ENCODE peak calls at places on chromosome 14, in five cellular contexts. C, W, K, E and D are unnamed samples. For H3K27me3, the result is how much of the 10 kb centered on the place peaks cover.

GRCh38 chr14:24285351-24285750 is 14.0 kb upstream of the RABGGTA start:
- DNase-seq in W (no peak), C (no peak), E (no peak), K (no peak), D (no peak)

GRCh38 chr14:73795974-73796373 is 55.7 kb upstream of the PTGR2 start:
- DNase-seq in W (no peak), E (no peak), K (no peak), C (no peak), D (peak)

GRCh38 chr14:26204954-26205479 is 392.8 kb downstream of the NOVA1 start:
- DNase-seq in E (peak), W (no peak), K (peak), C (peak), D (peak)

GRCh38 chr14:55571125-55571889 is 8.7 kb upstream of the KTN1 start:
- DNase-seq in K (no peak), C (no peak), W (no peak), E (no peak), D (no peak)

GRCh38 chr14:88417594-88417993 is 32.1 kb downstream of the SPATA7 start:
- DNase-seq in K (no peak), E (no peak), C (no peak), W (no peak), D (no peak)

GRCh38 chr14:91354979-91355685 is 62.5 kb downstream of the CCDC88C start:
- DNase-seq in E (no peak), C (no peak), K (no peak), W (no peak), D (no peak)

GRCh38 chr14:62001988-62002387 is 239.8 kb downstream of the SNAPC1 start:
- DNase-seq in W (no peak), C (no peak), E (no peak), K (no peak), D (no peak)

GRCh38 chr14:30994681-30995620 is 30.5 kb upstream of the AP4S1 start:
- DNase-seq in E (no peak), W (no peak), C (no peak), K (no peak), D (no peak)

GRCh38 chr14:54567634-54568561 is 970 bp downstream of the SAMD4A start:
- DNase-seq in K (peak), E (peak), C (no peak), W (no peak), D (peak)

GRCh38 chr14:96281486-96281885 is 25.5 kb downstream of the BDKRB1 start:
- DNase-seq in E (no peak), W (no peak), C (no peak), K (no peak), D (no peak)

GRCh38 chr14:40119321-40119720 is 687.1 kb upstream of the FBXO33 start:
- DNase-seq in C (no peak), W (no peak), E (no peak), K (no peak), D (no peak)

GRCh38 chr14:55126932-55127490 is 2.0 kb upstream of the LGALS3 start:
- DNase-seq in W (no peak), C (no peak), E (no peak), K (no peak), D (no peak)

GRCh38 chr14:79629891-79630560 is 581.3 kb downstream of the DIO2 start:
- DNase-seq in W (no peak), K (no peak), C (no peak), E (no peak), D (no peak)

GRCh38 chr14:74500417-74501134 is 7.0 kb downstream of the ISCA2 start:
- DNase-seq in K (no peak), E (peak), W (no peak), C (no peak), D (peak)

GRCh38 chr14:23294734-23295561 is 7.7 kb downstream of the PPP1R3E start:
- DNase-seq in K (peak), W (no peak), C (no peak), E (no peak), D (no peak)

GRCh38 chr14:85250369-85250768 is 279.6 kb upstream of the FLRT2 start:
- DNase-seq in K (no peak), C (no peak), E (no peak), W (no peak), D (no peak)

GRCh38 chr14:69767369-69767999 is 542 bp downstream of the SRSF5 start:
- DNase-seq in C (peak), E (peak), K (peak), W (peak), D (peak)
- TF ChIP-seq POLR2A in C (peak), E (no peak), K (peak), W (peak), D (peak)

GRCh38 chr14:77141592-77142288 is at the start of gene ZDHHC22:
- DNase-seq in W (no peak), C (peak), E (no peak), K (peak), D (no peak)
- H3K27me3 ChIP-seq in W (under half), C (half or more), E (half or more), K (under half), D (half or more)

GRCh38 chr14:34496679-34497513 is 34.9 kb upstream of the SPTSSA start:
- DNase-seq in K (peak), W (peak), C (peak), E (peak), D (peak)
- TF ChIP-seq POLR2A in K (no peak), W (peak), C (no peak), E (no peak), D (peak)

GRCh38 chr14:56810850-56811595 is 744 bp upstream of the OTX2 start:
- DNase-seq in E (no peak), W (no peak), K (no peak), C (no peak), D (no peak)
- H3K27me3 ChIP-seq in E (half or more), W (under half), K (half or more), C (half or more), D (half or more)

DNA sequence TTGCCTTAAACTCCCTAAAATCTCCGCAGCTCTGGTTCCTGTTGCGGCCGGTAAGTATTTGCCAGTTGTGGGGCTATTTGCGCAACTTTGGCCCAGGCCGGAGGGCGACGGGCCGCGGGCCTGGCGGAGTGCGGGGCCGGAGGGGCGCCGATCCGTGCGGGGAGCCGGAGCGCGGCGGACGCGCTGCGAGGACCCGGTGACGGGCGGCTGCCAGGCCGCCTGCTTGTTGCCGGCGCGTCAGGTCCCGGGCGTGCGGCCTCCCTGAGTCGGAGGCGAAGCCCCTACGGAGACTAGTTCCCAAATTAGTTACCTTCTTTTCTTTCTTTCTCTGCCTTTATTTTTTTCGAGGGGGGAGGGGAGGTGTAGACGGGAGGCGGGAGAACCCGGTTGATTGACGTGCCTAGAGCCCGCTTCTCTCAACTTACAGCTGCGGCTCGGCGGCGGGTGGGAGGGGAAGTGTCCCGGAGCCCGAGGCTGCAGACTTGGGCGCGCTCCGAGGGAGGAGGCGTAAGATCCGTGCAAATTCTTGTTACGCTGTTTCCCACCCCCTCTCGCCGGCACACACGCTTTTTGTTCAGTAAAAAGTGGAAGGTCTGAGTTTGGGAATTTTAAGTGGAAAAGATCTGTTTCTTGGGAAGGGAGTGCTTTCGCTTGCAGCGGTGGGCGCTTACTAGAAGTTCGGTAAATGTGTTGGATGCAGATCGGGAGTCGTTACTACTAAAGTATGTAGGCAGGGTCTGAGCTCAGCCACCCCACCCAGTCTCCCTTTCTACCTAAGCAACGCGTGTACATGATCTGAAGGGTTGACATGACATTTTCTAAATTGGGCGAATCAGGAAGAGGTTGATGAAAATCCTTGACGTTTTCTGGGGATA is 564 bp downstream of the ZBTB1 start:
- DNase-seq in W (peak), K (peak), C (peak), E (peak), D (peak)
- TF ChIP-seq POLR2A in W (peak), K (peak), C (no peak), E (no peak), D (peak)